ENCODE peak calls at places on chromosomes 11 and 22, in six cellular contexts. One of them, this sample, is unnamed.

GRCh38 chr11:44199298-44199697 is 103.8 kb downstream of the EXT2 start:
- DNase-seq in HepG2: no peak
- DNase-seq in K562: no peak
- DNase-seq in sigmoid colon: no peak
- DNase-seq in SK-N-SH: no peak
- DNase-seq in stomach: no peak
- DNase-seq in this sample: no peak

GRCh38 chr11:111465400-111465799 is 46.8 kb downstream of the BTG4 start:
- DNase-seq in HepG2: no peak
- DNase-seq in K562: no peak
- DNase-seq in sigmoid colon: no peak
- DNase-seq in SK-N-SH: no peak
- DNase-seq in stomach: no peak
- DNase-seq in this sample: no peak

GRCh38 chr11:3807856-3808845 is at the start of gene PGAP2:
- DNase-seq in HepG2: peak; percentile 61
- DNase-seq in K562: peak; percentile 85
- DNase-seq in sigmoid colon: peak; percentile 72
- DNase-seq in SK-N-SH: peak; percentile 90
- DNase-seq in stomach: peak; percentile 68
- DNase-seq in this sample: peak; percentile 77

GRCh38 chr11:61594907-61595257 is 14.0 kb upstream of the SYT7 start:
- DNase-seq in HepG2: no peak
- DNase-seq in K562: no peak
- DNase-seq in sigmoid colon: no peak
- DNase-seq in SK-N-SH: no peak
- DNase-seq in stomach: no peak
- DNase-seq in this sample: no peak

GRCh38 chr11:96105197-96105895 is 181.4 kb upstream of the MTMR2 start:
- DNase-seq in HepG2: peak; percentile 59
- DNase-seq in K562: no peak
- DNase-seq in sigmoid colon: no peak
- DNase-seq in SK-N-SH: no peak
- DNase-seq in stomach: no peak
- DNase-seq in this sample: no peak

GRCh38 chr11:2562181-2562581 is 117.4 kb downstream of the KCNQ1 start:
- DNase-seq in HepG2: peak; percentile 76
- DNase-seq in K562: no peak
- DNase-seq in sigmoid colon: peak; percentile 63
- DNase-seq in SK-N-SH: no peak
- DNase-seq in stomach: peak; percentile 76
- DNase-seq in this sample: peak; percentile 8

GRCh38 chr22:42908082-42908746 is 51.1 kb upstream of the ARFGAP3 start:
- DNase-seq in HepG2: no peak
- DNase-seq in K562: no peak
- DNase-seq in sigmoid colon: no peak
- DNase-seq in SK-N-SH: no peak
- DNase-seq in stomach: no peak
- DNase-seq in this sample: no peak

GRCh38 chr11:725624-726202 is 19.7 kb downstream of the EPS8L2 start:
- DNase-seq in HepG2: no peak
- DNase-seq in K562: peak; percentile 39
- DNase-seq in sigmoid colon: no peak
- DNase-seq in SK-N-SH: peak; percentile 51
- DNase-seq in stomach: no peak
- DNase-seq in this sample: no peak

GRCh38 chr11:56909080-56909479 is 79.6 kb upstream of the OR5AK2 start:
- DNase-seq in HepG2: no peak
- DNase-seq in K562: no peak
- DNase-seq in sigmoid colon: no peak
- DNase-seq in SK-N-SH: no peak
- DNase-seq in stomach: no peak
- DNase-seq in this sample: no peak

GRCh38 chr11:94728541-94728940 is 39.6 kb upstream of the AMOTL1 start:
- DNase-seq in HepG2: no peak
- DNase-seq in K562: no peak
- DNase-seq in sigmoid colon: no peak
- DNase-seq in SK-N-SH: no peak
- DNase-seq in stomach: no peak
- DNase-seq in this sample: no peak

GRCh38 chr11:109089144-109089543 is 332.8 kb upstream of the C11orf87 start:
- DNase-seq in HepG2: no peak
- DNase-seq in K562: no peak
- DNase-seq in sigmoid colon: no peak
- DNase-seq in SK-N-SH: no peak
- DNase-seq in stomach: no peak
- DNase-seq in this sample: no peak

GRCh38 chr22:30234786-30235470 is 11.6 kb downstream of the LIF start:
- DNase-seq in HepG2: no peak
- DNase-seq in K562: no peak
- DNase-seq in sigmoid colon: no peak
- DNase-seq in SK-N-SH: no peak
- DNase-seq in stomach: no peak
- DNase-seq in this sample: no peak

GRCh38 chr22:39080052-39080762 is 3.1 kb downstream of the APOBEC3G start:
- DNase-seq in HepG2: no peak
- DNase-seq in K562: no peak
- DNase-seq in sigmoid colon: no peak
- DNase-seq in SK-N-SH: no peak
- DNase-seq in stomach: no peak
- DNase-seq in this sample: no peak

GRCh38 chr22:39084666-39085065 is 7.6 kb downstream of the APOBEC3G start:
- DNase-seq in HepG2: no peak
- DNase-seq in K562: no peak
- DNase-seq in sigmoid colon: no peak
- DNase-seq in SK-N-SH: no peak
- DNase-seq in stomach: no peak
- DNase-seq in this sample: no peak

GRCh38 chr22:39080993-39081513 is 4.0 kb downstream of the APOBEC3G start:
- DNase-seq in HepG2: no peak
- DNase-seq in K562: no peak
- DNase-seq in sigmoid colon: no peak
- DNase-seq in SK-N-SH: no peak
- DNase-seq in stomach: no peak
- DNase-seq in this sample: no peak

GRCh38 chr22:39081557-39081956 is 4.5 kb downstream of the APOBEC3G start:
- DNase-seq in HepG2: no peak
- DNase-seq in K562: no peak
- DNase-seq in sigmoid colon: no peak
- DNase-seq in SK-N-SH: no peak
- DNase-seq in stomach: no peak
- DNase-seq in this sample: no peak

DNA sequence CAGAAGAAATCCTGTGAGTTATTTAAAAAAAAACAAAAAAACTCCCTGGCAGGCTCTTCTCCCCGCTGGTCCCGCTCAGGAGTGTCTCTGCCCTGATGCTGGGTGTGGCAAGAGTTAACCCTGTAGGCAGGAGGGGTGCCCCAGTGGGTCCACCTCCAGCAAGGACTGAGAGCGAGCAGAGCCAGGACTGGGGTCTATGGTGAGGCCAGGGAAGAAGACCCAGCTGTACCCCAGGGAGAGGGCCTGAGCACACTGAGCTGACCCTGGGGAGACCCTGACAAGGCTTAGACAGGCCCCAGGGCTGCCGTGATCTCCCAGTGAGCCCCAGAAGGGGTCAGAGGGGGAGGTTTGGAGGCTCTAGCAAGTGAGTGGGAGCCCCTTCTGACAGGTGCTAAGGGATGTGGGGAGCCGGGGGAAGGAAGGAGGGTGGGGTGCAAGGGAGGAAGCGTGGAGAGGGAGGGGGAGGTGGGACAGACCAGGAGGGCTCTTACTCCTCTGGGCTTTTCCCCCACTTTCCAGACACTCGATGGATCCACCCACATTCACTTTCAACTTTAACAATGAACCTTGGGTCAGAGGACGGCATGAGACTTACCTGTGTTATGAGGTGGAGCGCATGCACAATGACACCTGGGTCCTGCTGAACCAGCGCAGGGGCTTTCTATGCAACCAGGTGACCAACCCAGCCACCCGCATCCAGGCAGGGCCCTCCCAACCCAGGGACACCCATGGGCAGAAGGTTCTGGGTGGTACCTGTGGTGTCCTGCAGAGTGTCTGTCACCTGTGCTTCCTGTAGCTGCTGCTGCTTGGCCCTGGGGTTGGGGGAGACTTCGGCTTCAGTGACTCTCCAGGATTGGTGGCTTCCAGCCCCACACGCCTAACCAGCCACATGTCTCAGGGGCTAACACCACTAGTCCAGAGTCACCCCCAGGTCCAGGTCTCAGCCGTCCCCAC is 6.4 kb downstream of the APOBEC3G start:
- DNase-seq in HepG2: no peak
- DNase-seq in K562: no peak
- DNase-seq in sigmoid colon: no peak
- DNase-seq in SK-N-SH: no peak
- DNase-seq in stomach: no peak
- DNase-seq in this sample: no peak
- TF ChIP-seq POLR2AphosphoS5 in HepG2: no peak
- TF ChIP-seq POLR2AphosphoS5 in K562: no peak
- TF ChIP-seq POLR2AphosphoS5 in sigmoid colon: no peak
- TF ChIP-seq POLR2AphosphoS5 in SK-N-SH: no peak
- TF ChIP-seq POLR2AphosphoS5 in stomach: no peak
- TF ChIP-seq POLR2AphosphoS5 in this sample: no peak

DNA sequence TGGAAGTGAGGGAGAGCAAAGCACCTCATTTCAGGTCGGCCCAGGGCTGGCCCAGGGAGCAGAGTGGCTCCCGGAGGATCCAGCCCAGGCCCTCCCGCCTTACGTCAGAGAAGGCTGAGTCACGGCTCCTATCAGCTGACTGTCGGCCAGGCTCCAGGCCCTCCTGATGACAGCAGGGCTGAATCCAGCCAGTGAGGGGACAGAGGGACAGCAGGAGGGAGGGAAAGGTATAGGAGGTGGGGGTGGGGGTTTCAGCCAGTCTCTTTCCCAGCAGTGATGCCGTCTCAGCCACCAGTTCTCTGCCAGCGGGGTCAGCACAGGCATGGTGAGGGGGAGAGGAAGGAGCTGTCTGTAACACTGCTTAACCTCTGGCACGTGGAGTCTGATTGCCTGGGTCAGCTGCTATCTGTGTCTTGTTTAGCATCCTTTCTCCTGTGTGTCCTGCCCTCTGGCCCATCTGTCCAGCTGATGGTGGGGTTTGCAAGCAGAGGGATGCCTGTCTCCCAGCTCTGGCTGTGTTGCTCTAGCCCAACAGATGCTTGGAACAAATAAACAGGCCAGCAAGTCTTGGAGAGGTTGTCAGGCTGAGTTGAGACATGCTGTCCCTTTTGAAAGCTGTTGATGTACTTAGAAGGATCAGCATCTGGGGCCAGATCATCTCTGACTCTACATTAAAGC is 74.0 kb downstream of the ADAMTS15 start:
- DNase-seq in HepG2: peak; percentile 10
- DNase-seq in K562: peak; percentile 80
- DNase-seq in sigmoid colon: peak; percentile 98
- DNase-seq in SK-N-SH: peak; percentile 70
- DNase-seq in stomach: peak; percentile 93
- DNase-seq in this sample: peak; percentile 76
- TF ChIP-seq EP300 in HepG2: no peak
- TF ChIP-seq EP300 in K562: no peak
- TF ChIP-seq EP300 in sigmoid colon: peak; percentile 93
- TF ChIP-seq EP300 in SK-N-SH: no peak
- TF ChIP-seq EP300 in stomach: no peak
- TF ChIP-seq EP300 in this sample: peak; percentile 77

DNA sequence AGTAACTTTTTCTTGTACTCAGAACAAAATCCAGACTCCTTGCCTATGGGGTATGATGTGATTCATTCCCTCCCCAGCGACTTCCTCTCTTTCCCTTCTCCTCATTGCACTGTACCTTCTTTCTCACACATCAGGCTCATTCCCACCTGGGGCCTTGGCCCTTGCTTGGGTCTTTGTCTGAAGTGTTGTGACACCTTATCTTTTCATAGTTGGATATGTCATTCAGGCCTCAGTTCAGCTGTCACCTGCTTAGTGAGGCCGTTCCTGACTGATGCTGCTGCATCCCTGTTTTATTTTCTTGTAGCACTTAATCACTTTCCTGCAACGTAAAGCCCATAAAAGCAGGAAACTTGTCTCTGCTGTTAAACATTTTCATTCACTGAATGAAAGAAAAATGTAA is 39.9 kb downstream of the ZDHHC13 start:
- DNase-seq in HepG2: no peak
- DNase-seq in K562: no peak
- DNase-seq in sigmoid colon: no peak
- DNase-seq in SK-N-SH: no peak
- DNase-seq in stomach: no peak
- DNase-seq in this sample: no peak
- TF ChIP-seq POLR2AphosphoS5 in HepG2: no peak
- TF ChIP-seq POLR2AphosphoS5 in K562: no peak
- TF ChIP-seq POLR2AphosphoS5 in sigmoid colon: no peak
- TF ChIP-seq POLR2AphosphoS5 in SK-N-SH: no peak
- TF ChIP-seq POLR2AphosphoS5 in stomach: no peak
- TF ChIP-seq POLR2AphosphoS5 in this sample: no peak

DNA sequence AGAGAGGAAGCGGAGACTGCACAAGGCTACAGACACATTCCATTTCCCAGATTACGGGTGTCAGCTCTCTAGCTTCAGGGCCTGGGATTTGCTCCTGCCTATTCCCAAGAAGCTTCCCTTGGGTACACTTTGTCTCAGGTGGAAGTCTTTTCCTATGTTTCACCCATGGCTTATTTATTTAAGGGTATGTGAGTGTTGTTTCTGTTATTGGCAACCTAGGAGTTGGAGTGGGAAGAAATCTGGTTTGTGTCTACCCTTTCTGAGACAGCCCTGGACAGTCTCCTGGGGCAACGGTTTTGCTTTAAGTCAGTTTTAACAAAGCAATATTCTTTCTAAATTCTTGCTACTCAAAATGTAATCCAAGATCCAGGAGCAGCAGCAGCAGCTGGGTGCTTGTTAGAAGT is 127.0 kb downstream of the MICAL2 start:
- DNase-seq in HepG2: no peak
- DNase-seq in K562: no peak
- DNase-seq in sigmoid colon: peak; percentile 84
- DNase-seq in SK-N-SH: no peak
- DNase-seq in stomach: no peak
- DNase-seq in this sample: no peak
- TF ChIP-seq EP300 in HepG2: no peak
- TF ChIP-seq EP300 in K562: no peak
- TF ChIP-seq EP300 in sigmoid colon: peak; percentile 84
- TF ChIP-seq EP300 in SK-N-SH: no peak
- TF ChIP-seq EP300 in stomach: peak; percentile 82
- TF ChIP-seq EP300 in this sample: peak; percentile 84

DNA sequence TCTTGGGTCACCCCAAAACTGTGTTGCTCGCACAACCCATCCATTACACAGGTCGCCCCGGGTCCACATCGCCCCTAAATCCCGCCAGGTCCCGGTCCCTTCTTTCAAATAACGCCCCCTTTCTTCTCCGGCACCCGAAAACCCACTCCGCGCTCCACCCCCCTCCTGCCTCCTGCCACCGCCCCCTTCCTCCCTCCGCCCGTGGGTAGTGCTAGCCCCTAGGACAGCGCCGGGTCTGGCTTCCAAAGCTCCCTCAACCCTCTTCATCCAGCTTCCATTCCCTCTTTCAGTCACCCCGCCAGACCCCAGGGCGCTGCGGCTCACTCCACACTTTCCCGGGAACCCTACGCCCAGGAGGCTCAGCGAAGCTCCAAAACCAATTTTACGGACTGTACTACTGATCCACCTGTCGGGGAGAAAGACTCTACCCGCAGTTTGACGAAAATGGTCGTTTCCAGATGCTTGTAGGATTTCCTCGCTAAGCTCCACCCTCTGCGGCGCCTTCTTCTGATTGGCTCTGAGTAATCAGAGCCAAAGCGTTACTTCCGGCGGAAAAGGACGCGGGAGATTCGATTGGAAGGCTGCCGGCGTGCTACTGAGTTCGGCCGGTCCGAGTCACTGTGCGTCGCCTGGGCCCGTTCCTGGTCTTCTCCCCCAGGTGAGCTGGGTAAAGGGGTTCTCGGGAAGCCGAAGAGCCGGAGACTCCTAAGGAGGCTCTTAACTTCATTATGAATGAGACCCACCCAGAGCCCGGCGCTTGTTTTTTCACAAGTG is at the start of gene DDIAS:
- DNase-seq in HepG2: peak; percentile 98
- DNase-seq in K562: peak; percentile 94
- DNase-seq in sigmoid colon: peak; percentile 98
- DNase-seq in SK-N-SH: peak; percentile 85
- DNase-seq in stomach: peak; percentile 96
- DNase-seq in this sample: peak; percentile 96
- TF ChIP-seq POLR2AphosphoS5 in HepG2: peak; percentile 75
- TF ChIP-seq POLR2AphosphoS5 in K562: peak; percentile 84
- TF ChIP-seq POLR2AphosphoS5 in sigmoid colon: peak; percentile 88
- TF ChIP-seq POLR2AphosphoS5 in SK-N-SH: peak; percentile 44
- TF ChIP-seq POLR2AphosphoS5 in stomach: peak; percentile 88
- TF ChIP-seq POLR2AphosphoS5 in this sample: peak; percentile 94

This sample was measured in transverse colon.